ENCODE peak calls at places on chromosome 9, in eight cellular contexts. One of them, this sample, is unnamed.

GRCh38 chr9:132927704-132928103 is 16.7 kb downstream of the TSC1 start:
- DNase-seq in ACHN: no peak
- DNase-seq in C1 segment of cervical spinal cord: no peak
- DNase-seq in fibroblast of gingiva: no peak
- DNase-seq in psoas muscle: no peak
- DNase-seq in left ventricle myocardium inferior: no peak
- DNase-seq in hypothalamus: no peak
- DNase-seq in AG09319: no peak
- DNase-seq in this sample: no peak

GRCh38 chr9:95877984-95878383 is 2.5 kb downstream of the ERCC6L2 start:
- DNase-seq in fibroblast of gingiva: no peak
- DNase-seq in psoas muscle: no peak
- DNase-seq in AG09319: no peak
- DNase-seq in left ventricle myocardium inferior: no peak
- DNase-seq in C1 segment of cervical spinal cord: no peak
- DNase-seq in hypothalamus: no peak
- DNase-seq in ACHN: no peak
- DNase-seq in this sample: no peak

GRCh38 chr9:107625383-107625984 is 135.9 kb upstream of the KLF4 start:
- DNase-seq in left ventricle myocardium inferior: no peak
- DNase-seq in fibroblast of gingiva: no peak
- DNase-seq in hypothalamus: no peak
- DNase-seq in AG09319: no peak
- DNase-seq in C1 segment of cervical spinal cord: no peak
- DNase-seq in ACHN: no peak
- DNase-seq in psoas muscle: no peak
- DNase-seq in this sample: no peak

GRCh38 chr9:38162332-38162985 is 93.4 kb upstream of the SHB start:
- DNase-seq in fibroblast of gingiva: no peak
- DNase-seq in ACHN: no peak
- DNase-seq in psoas muscle: no peak
- DNase-seq in hypothalamus: no peak
- DNase-seq in AG09319: no peak
- DNase-seq in C1 segment of cervical spinal cord: no peak
- DNase-seq in left ventricle myocardium inferior: no peak
- DNase-seq in this sample: no peak

GRCh38 chr9:75488714-75489100 is 400.4 kb downstream of the OSTF1 start:
- DNase-seq in hypothalamus: no peak
- DNase-seq in AG09319: no peak
- DNase-seq in left ventricle myocardium inferior: no peak
- DNase-seq in psoas muscle: no peak
- DNase-seq in ACHN: no peak
- DNase-seq in fibroblast of gingiva: no peak
- DNase-seq in C1 segment of cervical spinal cord: no peak
- DNase-seq in this sample: no peak

GRCh38 chr9:117677578-117677977 is 26.6 kb upstream of the TLR4 start:
- DNase-seq in fibroblast of gingiva: no peak
- DNase-seq in left ventricle myocardium inferior: no peak
- DNase-seq in ACHN: no peak
- DNase-seq in AG09319: no peak
- DNase-seq in C1 segment of cervical spinal cord: no peak
- DNase-seq in hypothalamus: no peak
- DNase-seq in psoas muscle: no peak
- DNase-seq in this sample: no peak

GRCh38 chr9:13832451-13832850 is 481.5 kb downstream of the NFIB start:
- DNase-seq in left ventricle myocardium inferior: no peak
- DNase-seq in psoas muscle: no peak
- DNase-seq in AG09319: no peak
- DNase-seq in fibroblast of gingiva: no peak
- DNase-seq in C1 segment of cervical spinal cord: no peak
- DNase-seq in hypothalamus: no peak
- DNase-seq in ACHN: no peak
- DNase-seq in this sample: no peak

GRCh38 chr9:99363509-99363908 is 141.4 kb downstream of the SEC61B start:
- DNase-seq in left ventricle myocardium inferior: no peak
- DNase-seq in C1 segment of cervical spinal cord: no peak
- DNase-seq in fibroblast of gingiva: no peak
- DNase-seq in hypothalamus: no peak
- DNase-seq in psoas muscle: no peak
- DNase-seq in AG09319: no peak
- DNase-seq in ACHN: no peak
- DNase-seq in this sample: no peak

GRCh38 chr9:97470076-97470475 is 31.4 kb upstream of the TMOD1 start:
- DNase-seq in left ventricle myocardium inferior: no peak
- DNase-seq in psoas muscle: no peak
- DNase-seq in hypothalamus: no peak
- DNase-seq in ACHN: no peak
- DNase-seq in fibroblast of gingiva: no peak
- DNase-seq in AG09319: no peak
- DNase-seq in C1 segment of cervical spinal cord: no peak
- DNase-seq in this sample: no peak

GRCh38 chr9:91047993-91048607 is 246.5 kb downstream of the SYK start:
- DNase-seq in psoas muscle: no peak
- DNase-seq in C1 segment of cervical spinal cord: no peak
- DNase-seq in ACHN: peak
- DNase-seq in hypothalamus: no peak
- DNase-seq in AG09319: peak
- DNase-seq in fibroblast of gingiva: peak
- DNase-seq in left ventricle myocardium inferior: no peak
- DNase-seq in this sample: peak

GRCh38 chr9:131633491-131634031 is 88.2 kb downstream of the PRRT1B start:
- DNase-seq in hypothalamus: no peak
- DNase-seq in C1 segment of cervical spinal cord: no peak
- DNase-seq in AG09319: no peak
- DNase-seq in psoas muscle: no peak
- DNase-seq in left ventricle myocardium inferior: no peak
- DNase-seq in ACHN: no peak
- DNase-seq in fibroblast of gingiva: no peak
- DNase-seq in this sample: peak

This sample was measured in AG10803.